ENCODE peak calls at places on chromosome 22, in four cellular contexts. W, I, Q and Z are unnamed samples.

GRCh38 chr22:42304021-42304790 is 33.8 kb upstream of the TCF20 start:
- DNase-seq in Q (no peak), I (peak; percentile 83), W (no peak), Z (no peak)

GRCh38 chr22:24091551-24092420 is 80.7 kb downstream of the CABIN1 start:
- DNase-seq in I (no peak), Q (peak; percentile 58), W (no peak), Z (no peak)

GRCh38 chr22:33785283-33785991 is 134.8 kb downstream of the LARGE1 start:
- DNase-seq in W (no peak), I (peak; percentile 8), Q (no peak), Z (no peak)

GRCh38 chr22:36594569-36594968 is 65.6 kb upstream of the EIF3D start:
- DNase-seq in W (no peak), I (no peak), Q (no peak), Z (no peak)

GRCh38 chr22:33923660-33924246 is 3.5 kb upstream of the LARGE1 start:
- DNase-seq in Q (peak; percentile 24), W (peak; percentile 76), I (peak; percentile 67), Z (peak; percentile 43)

GRCh38 chr22:50363411-50364194 is 20.5 kb downstream of the PPP6R2 start:
- DNase-seq in I (no peak), Q (no peak), W (no peak), Z (no peak)

GRCh38 chr22:27124336-27125023 is 467.1 kb downstream of the MIAT start:
- DNase-seq in Q (no peak), I (no peak), W (no peak), Z (no peak)

GRCh38 chr22:36220457-36220921 is 18.8 kb downstream of the APOL2 start:
- DNase-seq in W (no peak), Q (no peak), I (no peak), Z (peak; percentile 30)

GRCh38 chr22:38309614-38310517 is 7.4 kb downstream of the CSNK1E start:
- DNase-seq in I (peak; percentile 94), Q (no peak), W (no peak), Z (no peak)

GRCh38 chr22:50282361-50283144 is 12.4 kb upstream of the MAPK11 start:
- DNase-seq in I (no peak), W (no peak), Q (no peak), Z (peak; percentile 73)

GRCh38 chr22:36332623-36333331 is 55.0 kb downstream of the MYH9 start:
- DNase-seq in I (no peak), W (no peak), Q (no peak), Z (no peak)

GRCh38 chr22:38317995-38318715 is 922 bp upstream of the CSNK1E start:
- DNase-seq in I (peak; percentile 77), W (no peak), Q (peak; percentile 69), Z (peak; percentile 94)

GRCh38 chr22:20836987-20837823 is 21.4 kb downstream of the PI4KA start:
- DNase-seq in W (no peak), Q (no peak), I (no peak), Z (no peak)

GRCh38 chr22:43147821-43148220 is 3.5 kb upstream of the TSPO start:
- DNase-seq in Q (no peak), W (no peak), I (no peak), Z (no peak)

GRCh38 chr22:49871482-49871881 is 17.8 kb downstream of the ZBED4 start:
- DNase-seq in W (no peak), Q (peak; percentile 53), I (no peak), Z (no peak)

GRCh38 chr22:35928273-35928798 is 100.3 kb downstream of the RBFOX2 start:
- DNase-seq in Q (no peak), I (no peak), W (no peak), Z (no peak)

GRCh38 chr22:37760152-37760551 is 47.6 kb upstream of the GCAT start:
- DNase-seq in I (peak; percentile 86), Q (no peak), W (no peak), Z (peak; percentile 67)

GRCh38 chr22:50063589-50064393 is 5.7 kb upstream of the TTLL8 start:
- DNase-seq in W (no peak), Q (no peak), I (no peak), Z (no peak)

GRCh38 chr22:21688706-21689381 is 23.0 kb downstream of the PPIL2 start:
- DNase-seq in I (no peak), Q (peak; percentile 62), W (no peak), Z (no peak)

GRCh38 chr22:24191381-24191841 is 10.1 kb downstream of the SUSD2 start:
- DNase-seq in I (no peak), Q (no peak), W (peak; percentile 42), Z (no peak)

GRCh38 chr22:36816635-36817428 is at the start of gene PVALB:
- DNase-seq in W (peak; percentile 65), I (no peak), Q (peak; percentile 31), Z (no peak)

GRCh38 chr22:25137577-25138525 is 61.8 kb upstream of the CRYBB3 start:
- DNase-seq in W (no peak), I (no peak), Q (peak; percentile 14), Z (no peak)

GRCh38 chr22:25153961-25154685 is 45.5 kb upstream of the CRYBB3 start:
- DNase-seq in W (no peak), I (peak; percentile 36), Q (no peak), Z (no peak)

GRCh38 chr22:50529416-50530279 is at the start of gene TYMP:
- DNase-seq in I (peak; percentile 19), W (peak; percentile 72), Q (no peak), Z (peak; percentile 45)

GRCh38 chr22:35627267-35628041 is 10.3 kb upstream of the MB start:
- DNase-seq in I (peak; percentile 64), W (peak; percentile 81), Q (no peak), Z (peak; percentile 94)

GRCh38 chr22:48609279-48609865 is 1218.3 kb downstream of the BRD1 start:
- DNase-seq in Q (no peak), W (no peak), I (no peak), Z (no peak)

GRCh38 chr22:42717197-42717967 is 3.3 kb downstream of the A4GALT start:
- DNase-seq in I (no peak), Q (peak; percentile 53), W (no peak), Z (peak; percentile 66)

GRCh38 chr22:23892626-23893445 is 1.3 kb upstream of the MIF start:
- DNase-seq in Q (no peak), W (no peak), I (no peak), Z (no peak)

GRCh38 chr22:49299821-49300231 is 527.8 kb downstream of the BRD1 start:
- DNase-seq in Q (no peak), W (peak; percentile 29), I (no peak), Z (no peak)

GRCh38 chr22:39383841-39384625 is 15.5 kb upstream of the TAB1 start:
- DNase-seq in W (no peak), I (no peak), Q (no peak), Z (no peak)

GRCh38 chr22:39389420-39389819 is 10.2 kb upstream of the TAB1 start:
- DNase-seq in I (no peak), Q (no peak), W (no peak), Z (no peak)

GRCh38 chr22:39392341-39392948 is 7.1 kb upstream of the TAB1 start:
- DNase-seq in Q (no peak), I (peak; percentile 41), W (no peak), Z (no peak)

GRCh38 chr22:39384750-39385480 is 14.7 kb upstream of the TAB1 start:
- DNase-seq in W (peak; percentile 83), I (peak; percentile 35), Q (peak; percentile 43), Z (peak; percentile 60)

GRCh38 chr22:39388261-39389011 is 11.1 kb upstream of the TAB1 start:
- DNase-seq in I (peak; percentile 80), W (peak; percentile 94), Q (peak; percentile 98), Z (peak; percentile 49)
- TF ChIP-seq HDAC2 in I (peak; percentile 16), W (no peak), Q (no peak), Z (no peak)

GRCh38 chr22:46027219-46028068 is 50.5 kb upstream of the WNT7B start:
- DNase-seq in Q (peak; percentile 59), I (peak; percentile 46), W (no peak), Z (no peak)
- TF ChIP-seq RNF2 in Q (no peak), I (peak; percentile 62), W (no peak), Z (no peak)

DNA sequence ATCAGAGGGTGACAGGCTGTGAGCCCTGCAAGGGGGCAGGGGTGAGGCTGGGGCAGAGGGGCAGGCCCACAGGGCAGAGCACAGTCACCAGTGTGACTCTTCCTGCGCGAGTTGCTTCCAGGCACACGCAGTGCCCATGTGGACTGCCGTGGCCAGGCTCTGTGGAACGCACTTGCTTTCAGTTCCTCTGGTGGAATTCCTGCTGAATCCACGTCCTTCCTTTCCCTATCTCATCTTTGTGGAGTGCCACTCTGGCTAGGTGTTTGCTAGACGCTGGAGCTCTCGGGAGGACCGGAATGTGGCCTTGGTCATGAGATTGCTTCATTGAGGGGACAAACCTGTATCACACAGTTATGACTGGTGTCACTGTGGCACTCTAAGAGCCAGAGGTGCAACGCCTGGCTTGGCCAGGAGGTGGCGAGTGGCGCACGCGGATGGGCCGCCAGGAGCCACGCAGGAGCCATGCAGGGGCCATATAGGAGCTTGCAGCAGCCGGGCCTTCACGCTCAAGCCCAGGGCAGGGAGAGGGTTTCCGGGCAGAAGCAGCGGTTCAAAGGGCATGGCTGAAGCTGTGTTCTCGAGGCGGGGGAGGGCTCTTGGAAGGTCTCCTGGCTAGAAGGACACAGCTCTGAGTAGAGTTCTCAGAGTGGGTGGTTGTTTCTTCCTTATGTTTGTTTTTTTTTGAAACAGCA is 36.1 kb downstream of the TBC1D22A start:
- DNase-seq in Q (peak; percentile 74), I (peak; percentile 92), W (peak; percentile 94), Z (peak; percentile 66)
- TF ChIP-seq HDAC2 in Q (no peak), I (peak; percentile 82), W (no peak), Z (no peak)

DNA sequence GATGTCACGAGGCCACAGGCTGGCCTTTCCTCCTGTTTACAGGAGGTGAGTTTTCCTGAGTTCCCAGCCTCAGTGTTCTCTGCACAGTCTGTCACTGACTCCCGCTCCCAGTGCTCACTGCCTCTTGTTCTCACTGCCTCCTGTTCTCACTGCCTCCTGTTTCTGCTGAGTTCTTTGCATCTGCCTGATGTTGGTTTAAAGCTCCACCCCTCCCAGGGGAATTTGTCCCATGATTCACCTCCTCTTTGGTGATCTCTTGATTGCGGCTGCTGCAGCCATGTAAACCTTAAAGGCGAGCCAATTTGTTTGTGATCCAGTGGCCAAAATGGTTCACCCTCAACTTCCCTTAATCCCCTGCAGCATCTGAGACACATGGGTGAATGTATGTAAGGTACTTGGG is 6.0 kb upstream of the TUBA8 start:
- DNase-seq in Q (no peak), W (no peak), I (no peak), Z (no peak)
- TF ChIP-seq RNF2 in Q (no peak), W (no peak), I (no peak), Z (no peak)

GRCh38 chr22:17198188-17199130 is 20.8 kb downstream of the ADA2 start:
- DNase-seq in W (peak; percentile 92), Q (peak; percentile 58), I (no peak), Z (no peak)

GRCh38 chr22:17199131-17199731 is 20.0 kb downstream of the ADA2 start:
- DNase-seq in Q (peak; percentile 11), W (peak; percentile 77), I (no peak), Z (no peak)

GRCh38 chr22:17205432-17205831 is 13.8 kb downstream of the ADA2 start:
- DNase-seq in Q (no peak), W (no peak), I (no peak), Z (no peak)

GRCh38 chr22:17201285-17201945 is 17.8 kb downstream of the ADA2 start:
- DNase-seq in I (peak; percentile 53), Q (peak; percentile 43), W (no peak), Z (no peak)
- TF ChIP-seq HDAC2 in I (no peak), Q (no peak), W (no peak), Z (no peak)